ENCODE peak calls at places on chromosomes 2 and 18, in four cellular contexts. C is sigmoid colon, M is ovary, K is tibial nerve. I is an unnamed sample.

GRCh38 chr18:9914584-9915290 is 921 bp downstream of the VAPA start:
- DNase-seq in M (peak), C (peak), K (peak), I (peak)

GRCh38 chr18:74248189-74248975 is 43.4 kb downstream of the CYB5A start:
- DNase-seq in M (no peak), K (no peak), C (no peak), I (no peak)

GRCh38 chr2:111900859-111901258 is 2.5 kb downstream of the MERTK start:
- DNase-seq in K (no peak), M (no peak), C (no peak), I (peak)

GRCh38 chr18:36185901-36186460 is 1.3 kb upstream of the MOCOS start:
- DNase-seq in K (no peak), C (no peak), M (no peak), I (no peak)

GRCh38 chr18:58581265-58581664 is 47.6 kb downstream of the ALPK2 start:
- DNase-seq in M (no peak), K (no peak), C (no peak), I (no peak)

GRCh38 chr2:144015036-144015435 is 504.9 kb downstream of the ZEB2 start:
- DNase-seq in C (no peak), M (no peak), K (no peak), I (no peak)

GRCh38 chr2:19774788-19775156 is 127.0 kb downstream of the TTC32 start:
- DNase-seq in C (no peak), K (no peak), M (no peak), I (no peak)

GRCh38 chr2:168179592-168179991 is 67.8 kb downstream of the STK39 start:
- DNase-seq in M (no peak), K (no peak), C (no peak), I (no peak)

GRCh38 chr18:57839942-57840381 is 36.8 kb upstream of the ATP8B1 start:
- DNase-seq in C (no peak), M (no peak), K (no peak), I (no peak)

GRCh38 chr2:215698566-215698965 is 262.7 kb upstream of the FN1 start:
- DNase-seq in M (no peak), C (no peak), K (no peak), I (no peak)

GRCh38 chr2:74440378-74441110 is 1.2 kb downstream of the RTKN start:
- DNase-seq in M (peak), C (peak), K (peak), I (peak)

GRCh38 chr2:74439373-74440004 is 2.2 kb downstream of the RTKN start:
- DNase-seq in M (no peak), K (no peak), C (no peak), I (no peak)

GRCh38 chr2:74440005-74440377 is 1.7 kb downstream of the RTKN start:
- DNase-seq in M (peak), K (peak), C (peak), I (no peak)

GRCh38 chr2:74441111-74441689 is 537 bp downstream of the RTKN start:
- DNase-seq in C (no peak), K (no peak), M (no peak), I (no peak)

DNA sequence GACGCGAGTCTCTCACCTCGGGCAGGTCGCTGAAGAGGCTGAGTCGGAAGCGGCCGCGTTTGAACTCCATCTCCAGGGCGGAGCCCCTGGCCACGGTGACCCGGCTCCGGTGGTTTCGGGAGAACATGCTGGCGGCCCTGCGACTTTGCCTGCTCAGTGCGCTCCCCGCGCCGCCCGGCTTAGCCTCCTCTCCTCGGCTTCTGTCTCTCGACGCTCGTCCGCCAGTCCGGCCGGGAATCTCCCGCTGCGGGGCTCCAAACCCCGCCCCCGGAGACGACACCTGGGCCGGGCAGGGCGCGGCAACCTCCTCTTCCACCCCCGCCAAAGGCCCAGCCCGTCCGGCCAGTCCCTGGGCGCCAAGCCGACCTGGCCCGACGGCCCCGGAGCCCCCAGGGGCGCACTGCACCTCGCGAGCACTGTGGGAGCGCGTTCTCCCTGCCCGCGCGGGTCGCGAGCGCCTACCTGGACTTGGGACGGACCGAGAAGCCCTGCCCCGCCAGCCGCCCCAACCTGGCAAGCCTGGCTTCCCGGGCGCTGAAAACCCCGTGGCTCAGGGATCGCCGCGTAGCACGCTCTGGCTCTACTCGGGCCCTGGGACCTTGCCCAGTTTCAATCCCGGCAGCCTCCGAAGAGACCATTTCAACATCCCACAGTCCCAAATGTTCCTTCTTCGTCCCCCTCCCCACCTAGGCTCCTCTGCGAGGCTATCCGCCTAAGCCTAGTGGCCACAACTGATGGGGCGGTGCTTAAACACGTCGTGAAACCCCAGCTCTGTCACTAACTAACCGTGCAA is at the start of gene RTKN:
- DNase-seq in K (no peak), C (peak), M (peak), I (peak)
- TF ChIP-seq POLR2A in K (no peak), C (no peak), M (no peak), I (no peak)

GRCh38 chr2:182379235-182379634 is 47.6 kb downstream of the PDE1A start:
- DNase-seq in M (no peak), C (no peak), K (no peak), I (no peak)
- TF ChIP-seq EP300 in M (no peak), C (no peak), K (no peak), I (no peak)

GRCh38 chr2:95165371-95166064 is at the start of gene ZNF2:
- DNase-seq in C (peak), K (peak), M (peak), I (peak)
- TF ChIP-seq POLR2A in C (peak), K (peak), M (peak), I (no peak)

GRCh38 chr2:106193491-106193976 is 567 bp downstream of the UXS1 start:
- DNase-seq in K (no peak), C (no peak), M (peak), I (peak)

GRCh38 chr2:106195456-106195855 is 1.4 kb upstream of the UXS1 start:
- DNase-seq in K (no peak), M (no peak), C (no peak), I (no peak)

GRCh38 chr2:106192752-106193490 is 1.2 kb downstream of the UXS1 start:
- DNase-seq in M (no peak), C (no peak), K (peak), I (no peak)

GRCh38 chr2:106195996-106196395 is 1.9 kb upstream of the UXS1 start:
- DNase-seq in K (no peak), M (no peak), C (no peak), I (no peak)

GRCh38 chr2:106193977-106194778 is at the start of gene UXS1:
- DNase-seq in M (peak), K (peak), C (peak), I (peak)
- TF ChIP-seq EP300 in M (no peak), K (peak), C (no peak), I (no peak)

DNA sequence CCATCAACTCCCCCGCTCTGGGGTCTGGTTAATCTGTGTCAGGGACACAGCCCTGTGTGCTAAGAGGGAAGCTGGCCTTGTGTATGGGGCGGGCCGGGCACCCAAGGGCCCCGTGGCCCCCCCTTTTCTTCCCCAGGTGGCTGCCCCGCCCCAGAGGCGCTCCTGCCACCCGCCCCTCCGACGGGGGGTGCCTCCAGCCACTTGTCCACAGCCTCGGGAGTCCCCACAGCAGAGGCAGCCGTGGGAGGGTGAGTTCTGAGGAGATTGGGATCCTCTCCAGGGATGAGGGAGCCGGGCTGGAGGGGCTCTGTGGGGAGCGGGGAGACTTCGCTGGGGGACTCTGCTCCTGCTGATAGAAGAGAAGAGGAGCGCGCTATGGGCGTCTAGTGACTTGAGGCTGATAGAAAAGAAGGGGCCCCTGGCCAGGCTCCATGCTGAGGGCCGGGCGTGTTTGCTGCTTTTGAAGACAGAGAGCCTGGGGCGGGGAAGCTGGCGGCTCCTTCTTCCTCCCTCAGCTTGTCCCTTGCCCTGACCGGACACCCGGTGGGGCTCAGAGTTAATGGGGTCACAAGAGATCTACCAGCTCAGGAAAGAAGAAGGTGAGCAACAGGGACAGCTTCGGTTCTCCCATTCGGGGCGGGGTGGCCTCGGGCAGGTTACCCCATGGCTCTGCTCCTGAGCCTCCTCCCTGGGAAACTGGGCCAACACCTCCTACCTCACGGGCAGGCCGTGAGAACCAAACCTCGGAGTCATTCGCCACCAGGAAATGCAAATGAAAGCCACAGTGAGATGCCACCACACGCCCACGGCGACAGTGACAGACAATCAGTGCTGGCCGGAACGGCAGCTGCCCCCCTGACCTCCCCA is 89.4 kb upstream of the TAF1B start:
- DNase-seq in K (no peak), C (no peak), M (peak), I (peak)
- TF ChIP-seq POLR2A in K (no peak), C (no peak), M (no peak), I (no peak)

DNA sequence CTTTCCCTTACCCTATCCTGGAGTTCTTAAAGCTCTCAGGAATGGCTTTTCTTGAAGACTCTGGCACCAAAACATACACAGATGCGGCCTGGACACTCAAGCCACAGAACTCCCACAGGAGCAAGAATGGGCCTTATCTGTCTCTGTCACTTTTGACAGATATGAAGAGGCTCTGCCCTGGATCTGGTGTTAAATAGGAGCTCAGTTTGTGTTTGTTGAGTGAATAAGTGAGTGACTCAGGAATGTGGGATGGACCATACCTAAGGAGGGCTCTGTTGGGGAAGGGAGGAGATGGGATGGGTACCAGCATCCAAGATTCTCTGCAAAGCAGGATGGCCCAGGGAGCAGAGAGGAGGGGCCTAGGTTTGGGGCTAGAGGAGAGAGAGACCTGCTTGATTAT is 33.9 kb upstream of the EPAS1 start:
- DNase-seq in C (no peak), K (no peak), M (no peak), I (no peak)
- TF ChIP-seq EP300 in C (no peak), K (no peak), M (no peak), I (no peak)

DNA sequence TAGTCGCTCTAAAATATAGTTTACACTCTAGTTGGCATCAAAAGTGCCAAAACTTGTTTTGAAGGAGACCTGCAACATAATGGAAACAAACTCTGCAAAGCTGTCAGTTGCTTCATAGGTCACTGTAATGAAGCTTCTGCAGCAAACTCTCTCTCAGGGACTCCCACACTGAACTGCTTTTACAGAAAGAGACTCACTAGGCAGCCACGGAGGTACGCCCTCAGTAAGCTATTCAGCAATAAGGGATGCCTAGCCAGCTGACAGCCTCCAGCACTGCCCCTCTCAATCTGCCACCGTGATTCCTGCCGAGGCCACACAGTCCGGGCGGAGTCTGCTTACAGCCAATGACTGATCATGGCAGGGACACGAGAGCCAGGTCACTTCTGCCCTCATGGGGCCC is 51.1 kb downstream of the COLEC12 start:
- DNase-seq in C (no peak), M (no peak), K (no peak), I (peak)
- TF ChIP-seq POLR2A in C (no peak), M (no peak), K (no peak), I (no peak)

GRCh38 chr2:191169456-191170300 is 18.9 kb upstream of the STAT4 start:
- DNase-seq in K (no peak), M (no peak), C (no peak), I (no peak)
- TF ChIP-seq EP300 in K (no peak), M (no peak), C (no peak), I (no peak)

GRCh38 chr2:84959045-84959493 is 11.9 kb upstream of the KCMF1 start:
- DNase-seq in K (no peak), C (no peak), M (no peak), I (no peak)

GRCh38 chr2:84957771-84958134 is 13.2 kb upstream of the KCMF1 start:
- DNase-seq in C (no peak), K (no peak), M (no peak), I (no peak)

GRCh38 chr2:84959494-84960156 is 11.3 kb upstream of the KCMF1 start:
- DNase-seq in M (no peak), C (no peak), K (no peak), I (no peak)

GRCh38 chr2:84958135-84959044 is 12.6 kb upstream of the KCMF1 start:
- DNase-seq in K (no peak), C (peak), M (peak), I (peak)

DNA sequence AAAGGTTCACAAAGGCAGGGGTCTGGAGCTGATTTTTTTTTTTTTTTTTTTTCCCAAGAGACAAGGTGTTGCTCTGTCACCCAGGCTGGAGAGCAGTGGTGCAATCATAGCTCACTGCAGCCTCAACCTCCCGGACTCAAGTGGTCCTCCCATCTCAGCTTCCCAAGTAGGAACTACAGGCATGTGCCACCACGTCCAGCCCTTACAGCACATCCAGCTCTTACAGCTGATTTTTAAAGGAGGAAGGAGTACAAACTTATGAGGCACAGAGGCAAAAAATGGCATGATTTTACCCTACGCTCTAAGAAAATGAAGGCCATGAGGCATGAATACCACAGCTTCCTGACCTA is 10.8 kb upstream of the KCMF1 start:
- DNase-seq in K (no peak), M (no peak), C (no peak), I (no peak)
- TF ChIP-seq POLR2A in K (no peak), M (no peak), C (no peak), I (no peak)